ENCODE peak calls at places on chromosomes 7 and 10, in four cellular contexts. A is EL, O is iPS DF 19.7, V is left ventricle myocardium inferior. B is an unnamed sample.

GRCh38 chr7:25726682-25727357 is 425.2 kb upstream of the NFE2L3 start:
- DNase-seq in A (no peak), O (no peak), V (no peak), B (no peak)

GRCh38 chr7:44914992-44915607 is 29.8 kb upstream of the PURB start:
- DNase-seq in A (no peak), O (no peak), V (no peak), B (peak; percentile 46)

GRCh38 chr7:55276896-55277295 is 88.2 kb upstream of the LANCL2 start:
- DNase-seq in A (no peak), O (no peak), V (no peak), B (no peak)

GRCh38 chr10:67861750-67862460 is 22.6 kb upstream of the SIRT1 start:
- DNase-seq in A (peak; percentile 6), O (peak; percentile 77), V (no peak), B (no peak)

GRCh38 chr10:117933036-117933435 is 113.7 kb downstream of the RAB11FIP2 start:
- DNase-seq in A (peak; percentile 20), O (no peak), V (no peak), B (no peak)

GRCh38 chr7:22610871-22611757 is 111.1 kb upstream of the STEAP1B start:
- DNase-seq in A (peak; percentile 64), O (no peak), V (no peak), B (no peak)

GRCh38 chr7:15560968-15561367 is 847 bp downstream of the AGMO start:
- DNase-seq in A (no peak), O (no peak), V (no peak), B (no peak)

GRCh38 chr10:2851544-2851943 is 215.8 kb upstream of the PFKP start:
- DNase-seq in A (no peak), O (no peak), V (no peak), B (no peak)

GRCh38 chr10:13776861-13777301 is 190.1 kb downstream of the PRPF18 start:
- DNase-seq in A (peak; percentile 83), O (no peak), V (no peak), B (no peak)

GRCh38 chr7:47350425-47350824 is 231.5 kb downstream of the TNS3 start:
- DNase-seq in A (no peak), O (no peak), V (no peak), B (no peak)

GRCh38 chr10:89543841-89544240 is 8.4 kb upstream of the SLC16A12 start:
- DNase-seq in A (no peak), O (no peak), V (no peak), B (no peak)

GRCh38 chr7:31065840-31066239 is 13.7 kb downstream of the ADCYAP1R1 start:
- DNase-seq in A (no peak), O (no peak), V (peak; percentile 6), B (peak; percentile 42)

GRCh38 chr10:9097206-9097990 is 1042.9 kb downstream of the GATA3 start:
- DNase-seq in A (no peak), O (no peak), V (no peak), B (no peak)

GRCh38 chr10:58641095-58641531 is 128.4 kb downstream of the BICC1 start:
- DNase-seq in A (peak; percentile 97), O (no peak), V (no peak), B (no peak)

GRCh38 chr7:106367018-106367420 is 82.2 kb upstream of the NAMPT start:
- DNase-seq in A (no peak), O (no peak), V (no peak), B (no peak)

GRCh38 chr7:2637505-2638223 is 5.9 kb downstream of the TTYH3 start:
- DNase-seq in A (no peak), O (no peak), V (peak; percentile 71), B (peak; percentile 92)

GRCh38 chr7:142323706-142324105 is 65.8 kb upstream of the PRSS58 start:
- DNase-seq in A (peak; percentile 33), O (peak; percentile 30), V (no peak), B (no peak)